ENCODE peak calls at places on chromosomes 6 and 20, in eight cellular contexts. One of them, this sample, is unnamed.

GRCh38 chr20:53750827-53751393 is 157.3 kb upstream of the ZNF217 start:
- DNase-seq in cardiac muscle cell: peak; percentile 77
- DNase-seq in SK-N-SH: peak; percentile 70
- DNase-seq in substantia nigra: no peak
- DNase-seq in tibial nerve: no peak
- DNase-seq in stomach: peak; percentile 25
- DNase-seq in transverse colon: peak; percentile 22
- DNase-seq in body of pancreas: no peak
- DNase-seq in this sample: peak; percentile 57

GRCh38 chr6:88105741-88106340 is 58.2 kb downstream of the SPACA1 start:
- DNase-seq in cardiac muscle cell: no peak
- DNase-seq in SK-N-SH: no peak
- DNase-seq in substantia nigra: no peak
- DNase-seq in tibial nerve: no peak
- DNase-seq in stomach: no peak
- DNase-seq in transverse colon: no peak
- DNase-seq in body of pancreas: no peak
- DNase-seq in this sample: no peak

GRCh38 chr20:63574829-63575720 is 1.0 kb upstream of the HELZ2 start:
- DNase-seq in cardiac muscle cell: peak; percentile 43
- DNase-seq in SK-N-SH: no peak
- DNase-seq in substantia nigra: no peak
- DNase-seq in tibial nerve: no peak
- DNase-seq in stomach: no peak
- DNase-seq in transverse colon: no peak
- DNase-seq in body of pancreas: no peak
- DNase-seq in this sample: no peak

GRCh38 chr6:156652231-156652750 is 124.9 kb upstream of the ARID1B start:
- DNase-seq in cardiac muscle cell: no peak
- DNase-seq in SK-N-SH: no peak
- DNase-seq in substantia nigra: no peak
- DNase-seq in tibial nerve: no peak
- DNase-seq in stomach: no peak
- DNase-seq in transverse colon: no peak
- DNase-seq in body of pancreas: no peak
- DNase-seq in this sample: no peak

GRCh38 chr6:11209941-11210340 is 22.5 kb downstream of the NEDD9 start:
- DNase-seq in cardiac muscle cell: peak; percentile 75
- DNase-seq in SK-N-SH: no peak
- DNase-seq in substantia nigra: no peak
- DNase-seq in tibial nerve: no peak
- DNase-seq in stomach: no peak
- DNase-seq in transverse colon: no peak
- DNase-seq in body of pancreas: no peak
- DNase-seq in this sample: no peak

GRCh38 chr20:57051096-57051495 is 215.3 kb downstream of the BMP7 start:
- DNase-seq in cardiac muscle cell: no peak
- DNase-seq in SK-N-SH: no peak
- DNase-seq in substantia nigra: no peak
- DNase-seq in tibial nerve: no peak
- DNase-seq in stomach: no peak
- DNase-seq in transverse colon: no peak
- DNase-seq in body of pancreas: no peak
- DNase-seq in this sample: no peak

GRCh38 chr6:145875496-145876244 is 61.1 kb upstream of the FBXO30 start:
- DNase-seq in cardiac muscle cell: peak; percentile 33
- DNase-seq in SK-N-SH: no peak
- DNase-seq in substantia nigra: no peak
- DNase-seq in tibial nerve: no peak
- DNase-seq in stomach: no peak
- DNase-seq in transverse colon: no peak
- DNase-seq in body of pancreas: no peak
- DNase-seq in this sample: no peak

GRCh38 chr6:157380458-157380778 is 572 bp upstream of the ZDHHC14 start:
- DNase-seq in cardiac muscle cell: no peak
- DNase-seq in SK-N-SH: peak; percentile 76
- DNase-seq in substantia nigra: no peak
- DNase-seq in tibial nerve: no peak
- DNase-seq in stomach: no peak
- DNase-seq in transverse colon: no peak
- DNase-seq in body of pancreas: peak; percentile 8
- DNase-seq in this sample: no peak

GRCh38 chr20:37376791-37377190 is 30.9 kb downstream of the SRC start:
- DNase-seq in cardiac muscle cell: no peak
- DNase-seq in SK-N-SH: no peak
- DNase-seq in substantia nigra: no peak
- DNase-seq in tibial nerve: no peak
- DNase-seq in stomach: no peak
- DNase-seq in transverse colon: no peak
- DNase-seq in body of pancreas: no peak
- DNase-seq in this sample: no peak

GRCh38 chr6:31270788-31271640 is 878 bp downstream of the HLA-C start:
- DNase-seq in cardiac muscle cell: peak; percentile 64
- DNase-seq in SK-N-SH: peak; percentile 49
- DNase-seq in substantia nigra: no peak
- DNase-seq in tibial nerve: peak; percentile 27
- DNase-seq in stomach: peak; percentile 82
- DNase-seq in transverse colon: peak; percentile 89
- DNase-seq in body of pancreas: peak; percentile 59
- DNase-seq in this sample: peak; percentile 76

GRCh38 chr6:36735110-36735971 is 37.7 kb downstream of the RAB44 start:
- DNase-seq in cardiac muscle cell: peak; percentile 94
- DNase-seq in SK-N-SH: no peak
- DNase-seq in substantia nigra: no peak
- DNase-seq in tibial nerve: peak; percentile 73
- DNase-seq in stomach: peak; percentile 72
- DNase-seq in transverse colon: peak; percentile 79
- DNase-seq in body of pancreas: peak; percentile 66
- DNase-seq in this sample: peak; percentile 87

GRCh38 chr20:51687071-51687470 is 81.1 kb downstream of the ATP9A start:
- DNase-seq in cardiac muscle cell: peak; percentile 25
- DNase-seq in SK-N-SH: no peak
- DNase-seq in substantia nigra: no peak
- DNase-seq in tibial nerve: no peak
- DNase-seq in stomach: no peak
- DNase-seq in transverse colon: no peak
- DNase-seq in body of pancreas: no peak
- DNase-seq in this sample: no peak

GRCh38 chr6:35096129-35096852 is 44.8 kb downstream of the TCP11 start:
- DNase-seq in cardiac muscle cell: peak; percentile 75
- DNase-seq in SK-N-SH: peak; percentile 26
- DNase-seq in substantia nigra: no peak
- DNase-seq in tibial nerve: no peak
- DNase-seq in stomach: no peak
- DNase-seq in transverse colon: no peak
- DNase-seq in body of pancreas: no peak
- DNase-seq in this sample: no peak

GRCh38 chr20:35954907-35955251 is 577 bp upstream of the SCAND1 start:
- DNase-seq in cardiac muscle cell: peak; percentile 64
- DNase-seq in SK-N-SH: no peak
- DNase-seq in substantia nigra: no peak
- DNase-seq in tibial nerve: no peak
- DNase-seq in stomach: no peak
- DNase-seq in transverse colon: no peak
- DNase-seq in body of pancreas: peak; percentile 47
- DNase-seq in this sample: no peak

GRCh38 chr6:127118505-127119360 is at the start of gene RSPO3:
- DNase-seq in cardiac muscle cell: peak; percentile 39
- DNase-seq in SK-N-SH: peak; percentile 44
- DNase-seq in substantia nigra: no peak
- DNase-seq in tibial nerve: no peak
- DNase-seq in stomach: peak; percentile 25
- DNase-seq in transverse colon: peak; percentile 11
- DNase-seq in body of pancreas: peak; percentile 10
- DNase-seq in this sample: peak; percentile 65

GRCh38 chr6:131250121-131250520 is 114.9 kb downstream of the AKAP7 start:
- DNase-seq in cardiac muscle cell: peak; percentile 81
- DNase-seq in SK-N-SH: no peak
- DNase-seq in substantia nigra: peak; percentile 6
- DNase-seq in tibial nerve: peak; percentile 24
- DNase-seq in stomach: peak; percentile 58
- DNase-seq in transverse colon: peak; percentile 78
- DNase-seq in body of pancreas: peak; percentile 77
- DNase-seq in this sample: peak; percentile 16

GRCh38 chr20:58803533-58803932 is 47.2 kb downstream of the GNAS-AS1 start:
- DNase-seq in cardiac muscle cell: no peak
- DNase-seq in SK-N-SH: no peak
- DNase-seq in substantia nigra: no peak
- DNase-seq in tibial nerve: no peak
- DNase-seq in stomach: no peak
- DNase-seq in transverse colon: no peak
- DNase-seq in body of pancreas: no peak
- DNase-seq in this sample: no peak

GRCh38 chr6:107110200-107110599 is 5.1 kb downstream of the BEND3 start:
- DNase-seq in cardiac muscle cell: peak; percentile 71
- DNase-seq in SK-N-SH: no peak
- DNase-seq in substantia nigra: no peak
- DNase-seq in tibial nerve: no peak
- DNase-seq in stomach: no peak
- DNase-seq in transverse colon: no peak
- DNase-seq in body of pancreas: peak; percentile 6
- DNase-seq in this sample: no peak

GRCh38 chr6:13355043-13355945 is 27.0 kb upstream of the TBC1D7 start:
- DNase-seq in cardiac muscle cell: peak; percentile 97
- DNase-seq in SK-N-SH: no peak
- DNase-seq in substantia nigra: no peak
- DNase-seq in tibial nerve: no peak
- DNase-seq in stomach: no peak
- DNase-seq in transverse colon: no peak
- DNase-seq in body of pancreas: no peak
- DNase-seq in this sample: no peak

GRCh38 chr6:29975561-29975907 is 33.2 kb downstream of the HLA-A start:
- DNase-seq in cardiac muscle cell: no peak
- DNase-seq in SK-N-SH: no peak
- DNase-seq in substantia nigra: no peak
- DNase-seq in tibial nerve: no peak
- DNase-seq in stomach: no peak
- DNase-seq in transverse colon: no peak
- DNase-seq in body of pancreas: no peak
- DNase-seq in this sample: no peak

GRCh38 chr6:138662474-138662873 is 111.1 kb upstream of the CCDC28A start:
- DNase-seq in cardiac muscle cell: peak; percentile 25
- DNase-seq in SK-N-SH: no peak
- DNase-seq in substantia nigra: no peak
- DNase-seq in tibial nerve: no peak
- DNase-seq in stomach: no peak
- DNase-seq in transverse colon: no peak
- DNase-seq in body of pancreas: no peak
- DNase-seq in this sample: no peak

GRCh38 chr6:100230115-100230975 is 234.4 kb downstream of the SIM1 start:
- DNase-seq in cardiac muscle cell: no peak
- DNase-seq in SK-N-SH: no peak
- DNase-seq in substantia nigra: no peak
- DNase-seq in tibial nerve: no peak
- DNase-seq in stomach: no peak
- DNase-seq in transverse colon: no peak
- DNase-seq in body of pancreas: no peak
- DNase-seq in this sample: no peak
- H3K27ac ChIP-seq in cardiac muscle cell: no peak overlapping the region
- H3K27ac ChIP-seq in SK-N-SH: no peak overlapping the region
- H3K27ac ChIP-seq in substantia nigra: no peak overlapping the region
- H3K27ac ChIP-seq in tibial nerve: no peak overlapping the region
- H3K27ac ChIP-seq in stomach: no peak overlapping the region
- H3K27ac ChIP-seq in transverse colon: no peak overlapping the region
- H3K27ac ChIP-seq in body of pancreas: no peak overlapping the region
- H3K27ac ChIP-seq in this sample: no peak overlapping the region

GRCh38 chr6:45626087-45626891 is 248.6 kb upstream of the SUPT3H start:
- DNase-seq in cardiac muscle cell: peak; percentile 85
- DNase-seq in SK-N-SH: no peak
- DNase-seq in substantia nigra: no peak
- DNase-seq in tibial nerve: no peak
- DNase-seq in stomach: no peak
- DNase-seq in transverse colon: no peak
- DNase-seq in body of pancreas: no peak
- DNase-seq in this sample: no peak
- H3K27ac ChIP-seq in cardiac muscle cell: no peak overlapping the region
- H3K27ac ChIP-seq in SK-N-SH: peak overlapping the region; percentile 74
- H3K27ac ChIP-seq in substantia nigra: no peak overlapping the region
- H3K27ac ChIP-seq in tibial nerve: no peak overlapping the region
- H3K27ac ChIP-seq in stomach: no peak overlapping the region
- H3K27ac ChIP-seq in transverse colon: no peak overlapping the region
- H3K27ac ChIP-seq in body of pancreas: no peak overlapping the region
- H3K27ac ChIP-seq in this sample: no peak overlapping the region

GRCh38 chr20:47361268-47361665 is 4.8 kb upstream of the ZMYND8 start:
- DNase-seq in cardiac muscle cell: no peak
- DNase-seq in SK-N-SH: no peak
- DNase-seq in substantia nigra: no peak
- DNase-seq in tibial nerve: no peak
- DNase-seq in stomach: no peak
- DNase-seq in transverse colon: no peak
- DNase-seq in body of pancreas: no peak
- DNase-seq in this sample: no peak

GRCh38 chr20:47360489-47361267 is 4.2 kb upstream of the ZMYND8 start:
- DNase-seq in cardiac muscle cell: peak; percentile 97
- DNase-seq in SK-N-SH: peak; percentile 75
- DNase-seq in substantia nigra: peak; percentile 53
- DNase-seq in tibial nerve: peak; percentile 78
- DNase-seq in stomach: peak; percentile 86
- DNase-seq in transverse colon: peak; percentile 77
- DNase-seq in body of pancreas: peak; percentile 86
- DNase-seq in this sample: peak; percentile 82

GRCh38 chr20:47358672-47359532 is 2.4 kb upstream of the ZMYND8 start:
- DNase-seq in cardiac muscle cell: peak; percentile 97
- DNase-seq in SK-N-SH: peak; percentile 67
- DNase-seq in substantia nigra: peak; percentile 68
- DNase-seq in tibial nerve: peak; percentile 72
- DNase-seq in stomach: peak; percentile 91
- DNase-seq in transverse colon: peak; percentile 88
- DNase-seq in body of pancreas: peak; percentile 96
- DNase-seq in this sample: peak; percentile 88

GRCh38 chr20:47359533-47360206 is 3.2 kb upstream of the ZMYND8 start:
- DNase-seq in cardiac muscle cell: no peak
- DNase-seq in SK-N-SH: no peak
- DNase-seq in substantia nigra: no peak
- DNase-seq in tibial nerve: no peak
- DNase-seq in stomach: no peak
- DNase-seq in transverse colon: no peak
- DNase-seq in body of pancreas: peak; percentile 60
- DNase-seq in this sample: no peak

GRCh38 chr20:47360207-47360488 is 3.6 kb upstream of the ZMYND8 start:
- DNase-seq in cardiac muscle cell: peak; percentile 91
- DNase-seq in SK-N-SH: no peak
- DNase-seq in substantia nigra: no peak
- DNase-seq in tibial nerve: no peak
- DNase-seq in stomach: peak; percentile 54
- DNase-seq in transverse colon: peak; percentile 53
- DNase-seq in body of pancreas: peak; percentile 88
- DNase-seq in this sample: peak; percentile 73
- H3K27ac ChIP-seq in cardiac muscle cell: peak overlapping the region; percentile 98
- H3K27ac ChIP-seq in SK-N-SH: peak overlapping the region; percentile 97
- H3K27ac ChIP-seq in substantia nigra: peak overlapping the region; percentile 100
- H3K27ac ChIP-seq in tibial nerve: peak overlapping the region; percentile 97
- H3K27ac ChIP-seq in stomach: peak overlapping the region; percentile 95
- H3K27ac ChIP-seq in transverse colon: peak overlapping the region; percentile 100
- H3K27ac ChIP-seq in body of pancreas: peak overlapping the region; percentile 96
- H3K27ac ChIP-seq in this sample: peak overlapping the region; percentile 99

DNA sequence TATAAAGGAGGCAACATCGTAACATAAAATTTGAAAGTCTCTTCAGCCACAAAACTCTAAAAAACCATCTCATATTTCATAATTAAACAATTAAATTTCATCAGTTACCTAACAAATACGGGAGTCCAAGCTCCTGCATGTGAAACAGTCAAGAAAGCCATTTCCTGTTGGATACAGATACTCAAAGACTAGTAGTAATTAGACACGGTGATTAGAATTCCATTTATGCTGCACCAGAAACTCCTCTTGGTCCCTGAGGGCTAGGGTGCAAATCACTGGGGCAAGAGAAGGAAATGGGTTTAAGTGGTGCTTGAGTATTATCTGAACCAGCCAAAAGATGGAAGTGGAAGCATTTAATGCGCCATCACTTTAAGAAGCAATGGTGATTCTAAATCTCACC is 27.4 kb downstream of the TRAM2 start:
- DNase-seq in cardiac muscle cell: no peak
- DNase-seq in SK-N-SH: no peak
- DNase-seq in substantia nigra: no peak
- DNase-seq in tibial nerve: no peak
- DNase-seq in stomach: no peak
- DNase-seq in transverse colon: no peak
- DNase-seq in body of pancreas: no peak
- DNase-seq in this sample: no peak
- H3K27ac ChIP-seq in cardiac muscle cell: no peak overlapping the region
- H3K27ac ChIP-seq in SK-N-SH: no peak overlapping the region
- H3K27ac ChIP-seq in substantia nigra: no peak overlapping the region
- H3K27ac ChIP-seq in tibial nerve: no peak overlapping the region
- H3K27ac ChIP-seq in stomach: no peak overlapping the region
- H3K27ac ChIP-seq in transverse colon: peak overlapping the region; percentile 36
- H3K27ac ChIP-seq in body of pancreas: no peak overlapping the region
- H3K27ac ChIP-seq in this sample: no peak overlapping the region